ENCODE peak calls at places on chromosomes 6 and 20, in ten cellular contexts. O, A, F, X, W, K, J, Y, U and I are unnamed samples.

GRCh38 chr6:87293526-87293925 is 28.9 kb upstream of the SMIM8 start:
- DNase-seq in O (no peak), A (no peak), F (no peak), X (no peak), W (no peak), K (no peak), J (no peak), Y (no peak), U (no peak), I (no peak)

GRCh38 chr20:56957737-56958553 is 308.5 kb downstream of the BMP7 start:
- DNase-seq in O (peak), A (no peak), F (no peak), X (no peak), W (no peak), K (no peak), J (no peak), Y (peak), U (no peak), I (no peak)

GRCh38 chr20:16761305-16761829 is 13.2 kb downstream of the OTOR start:
- DNase-seq in O (peak), A (no peak), F (peak), X (peak), W (peak), K (peak), J (peak), Y (peak), U (peak), I (peak)

GRCh38 chr20:36836591-36837329 is 39.2 kb upstream of the TLDC2 start:
- DNase-seq in O (no peak), A (peak), F (no peak), X (no peak), W (peak), K (no peak), J (peak), Y (peak), U (peak), I (peak)

GRCh38 chr20:63314015-63314471 is 21.1 kb downstream of the COL20A1 start:
- DNase-seq in O (no peak), A (peak), F (no peak), X (no peak), W (no peak), K (no peak), J (no peak), Y (no peak), U (no peak), I (no peak)

GRCh38 chr20:19886666-19887288 is 128.7 kb downstream of the RIN2 start:
- DNase-seq in O (peak), A (no peak), F (no peak), X (no peak), W (no peak), K (peak), J (no peak), Y (no peak), U (no peak), I (no peak)

GRCh38 chr20:37518606-37519507 is 2.2 kb upstream of the NNAT start:
- DNase-seq in O (no peak), A (no peak), F (no peak), X (no peak), W (no peak), K (no peak), J (peak), Y (no peak), U (no peak), I (no peak)

GRCh38 chr6:71204741-71205140 is 83.9 kb upstream of the OGFRL1 start:
- DNase-seq in O (no peak), A (no peak), F (no peak), X (no peak), W (no peak), K (no peak), J (no peak), Y (no peak), U (no peak), I (no peak)

GRCh38 chr20:24933266-24933908 is 15.7 kb upstream of the CST7 start:
- DNase-seq in O (no peak), A (peak), F (no peak), X (no peak), W (no peak), K (no peak), J (no peak), Y (no peak), U (no peak), I (no peak)

GRCh38 chr6:117908246-117909107 is 1.4 kb downstream of the SLC35F1 start:
- DNase-seq in O (peak), A (no peak), F (no peak), X (no peak), W (no peak), K (peak), J (no peak), Y (peak), U (no peak), I (no peak)

GRCh38 chr20:58515240-58516212 is at the start of gene APCDD1L:
- DNase-seq in O (peak), A (no peak), F (no peak), X (no peak), W (peak), K (peak), J (no peak), Y (peak), U (no peak), I (peak)

GRCh38 chr6:147667082-147667481 is 158.6 kb downstream of the SAMD5 start:
- DNase-seq in O (no peak), A (no peak), F (no peak), X (no peak), W (no peak), K (no peak), J (no peak), Y (no peak), U (no peak), I (no peak)

GRCh38 chr6:29733057-29733456 is 9.8 kb downstream of the HLA-F start:
- DNase-seq in O (no peak), A (no peak), F (no peak), X (no peak), W (no peak), K (no peak), J (no peak), Y (peak), U (no peak), I (no peak)

GRCh38 chr6:88050140-88050818 is 2.6 kb downstream of the SPACA1 start:
- DNase-seq in O (no peak), A (no peak), F (no peak), X (no peak), W (no peak), K (peak), J (no peak), Y (no peak), U (no peak), I (peak)

GRCh38 chr6:117555882-117556498 is 46.3 kb downstream of the GOPC start:
- DNase-seq in O (no peak), A (no peak), F (peak), X (peak), W (peak), K (no peak), J (peak), Y (peak), U (peak), I (peak)

GRCh38 chr6:111536888-111537287 is 53.9 kb upstream of the REV3L start:
- DNase-seq in O (no peak), A (no peak), F (no peak), X (no peak), W (no peak), K (no peak), J (peak), Y (no peak), U (no peak), I (no peak)

GRCh38 chr20:536426-537012 is 7.1 kb downstream of the CSNK2A1 start:
- DNase-seq in O (no peak), A (no peak), F (no peak), X (no peak), W (no peak), K (no peak), J (no peak), Y (no peak), U (no peak), I (no peak)

GRCh38 chr6:105431226-105431625 is 28.3 kb upstream of the PREP start:
- DNase-seq in O (peak), A (no peak), F (peak), X (peak), W (peak), K (peak), J (no peak), Y (peak), U (peak), I (peak)

GRCh38 chr6:109695468-109695867 is 4.4 kb downstream of the FIG4 start:
- DNase-seq in O (no peak), A (no peak), F (no peak), X (no peak), W (no peak), K (no peak), J (no peak), Y (no peak), U (no peak), I (no peak)